ENCODE peak calls at places on chromosome 6, in nine cellular contexts. V is lower lobe of right lung, I is ovary, D is heart right ventricle, T is transverse colon, E is IMR-90, J is AG04450, C is pancreas, H is thyroid gland. Z is an unnamed sample.

GRCh38 chr6:159760602-159761057 is 1.2 kb upstream of the ACAT2 start:
- DNase-seq in T (no peak), V (no peak), I (no peak), D (no peak), C (no peak), E (peak; percentile 64), H (no peak), J (peak; percentile 30), Z (peak; percentile 63)

GRCh38 chr6:106527979-106528378 is 101.3 kb downstream of the RTN4IP1 start:
- DNase-seq in V (no peak), I (no peak), H (no peak), T (no peak), D (no peak), E (peak; percentile 98), J (peak; percentile 84), C (no peak), Z (peak; percentile 91)

GRCh38 chr6:136774228-136775041 is 17.8 kb downstream of the MAP3K5 start:
- DNase-seq in C (no peak), T (no peak), E (peak; percentile 85), D (no peak), J (peak; percentile 15), H (no peak), V (no peak), I (no peak), Z (peak; percentile 87)

GRCh38 chr6:7974932-7975763 is 64.6 kb upstream of the TXNDC5 start:
- DNase-seq in H (peak; percentile 53), C (peak; percentile 66), I (peak; percentile 90), J (peak; percentile 42), T (peak; percentile 78), V (peak; percentile 59), D (peak; percentile 87), E (peak; percentile 92), Z (peak; percentile 85)

GRCh38 chr6:132058975-132059374 is 107.8 kb upstream of the CCN2 start:
- DNase-seq in E (peak; percentile 42), C (no peak), I (no peak), V (no peak), T (no peak), D (no peak), H (no peak), J (no peak), Z (peak; percentile 45)

GRCh38 chr6:18226451-18226850 is 37.9 kb downstream of the DEK start:
- DNase-seq in T (no peak), D (no peak), J (peak; percentile 27), V (no peak), I (no peak), C (no peak), E (peak; percentile 64), H (no peak), Z (peak; percentile 51)

GRCh38 chr6:18990313-18990978 is 603.3 kb downstream of the RNF144B start:
- DNase-seq in I (peak; percentile 75), H (peak; percentile 84), E (peak; percentile 20), C (peak; percentile 52), V (peak; percentile 77), D (peak; percentile 60), J (no peak), T (peak; percentile 69), Z (no peak)

GRCh38 chr6:68559716-68560115 is 75.4 kb upstream of the ADGRB3 start:
- DNase-seq in V (no peak), J (no peak), C (no peak), I (no peak), D (no peak), T (no peak), E (no peak), H (no peak), Z (peak; percentile 47)

GRCh38 chr6:107318100-107318736 is 141.1 kb downstream of the PDSS2 start:
- DNase-seq in V (peak; percentile 57), H (peak; percentile 69), I (peak; percentile 51), T (peak; percentile 50), D (peak; percentile 50), J (peak; percentile 32), E (peak; percentile 63), C (peak; percentile 32), Z (peak; percentile 52)

GRCh38 chr6:135277422-135277821 is 96.3 kb downstream of the MYB start:
- DNase-seq in I (no peak), E (no peak), J (no peak), D (no peak), V (no peak), H (no peak), T (no peak), C (no peak), Z (no peak)

GRCh38 chr6:136922680-136922996 is 537 bp downstream of the SLC35D3 start:
- DNase-seq in H (no peak), C (peak; percentile 7), D (no peak), T (no peak), J (no peak), I (no peak), E (no peak), V (no peak), Z (no peak)

GRCh38 chr6:157260735-157261134 is 62.6 kb downstream of the TMEM242 start:
- DNase-seq in J (no peak), T (no peak), H (no peak), C (no peak), I (no peak), D (no peak), V (no peak), E (no peak), Z (no peak)

GRCh38 chr6:56058636-56059035 is 183.2 kb upstream of the BMP5 start:
- DNase-seq in V (no peak), I (no peak), D (no peak), J (no peak), H (no peak), E (no peak), C (no peak), T (no peak), Z (no peak)

GRCh38 chr6:155248021-155249001 is 15.5 kb upstream of the CLDN20 start:
- DNase-seq in E (peak; percentile 77), V (peak; percentile 80), H (peak; percentile 99), D (no peak), T (peak; percentile 42), I (peak; percentile 61), C (no peak), J (peak; percentile 62), Z (peak; percentile 90)

GRCh38 chr6:96853083-96853482 is 15.8 kb upstream of the GPR63 start:
- DNase-seq in C (no peak), H (no peak), E (no peak), I (no peak), V (no peak), D (no peak), T (no peak), J (no peak), Z (no peak)

GRCh38 chr6:47073125-47074110 is 31.3 kb upstream of the ADGRF1 start:
- DNase-seq in E (no peak), C (no peak), T (no peak), J (no peak), I (no peak), D (no peak), V (no peak), H (no peak), Z (no peak)
- TF ChIP-seq CTCF in E (peak; percentile 2), C (no peak), T (no peak), J (peak; percentile 36), I (no peak), D (no peak), V (no peak), H (no peak), Z (no peak)

GRCh38 chr6:91144161-91144560 is 557.3 kb upstream of the MAP3K7 start:
- DNase-seq in I (no peak), H (no peak), E (no peak), D (no peak), C (no peak), J (no peak), T (no peak), V (no peak), Z (no peak)

GRCh38 chr6:91142154-91142553 is 555.3 kb upstream of the MAP3K7 start:
- DNase-seq in I (no peak), J (no peak), C (no peak), D (no peak), T (no peak), V (no peak), H (no peak), E (no peak), Z (no peak)

GRCh38 chr6:91137286-91137685 is 550.4 kb upstream of the MAP3K7 start:
- DNase-seq in I (no peak), H (no peak), J (no peak), T (no peak), D (no peak), E (no peak), V (no peak), C (no peak), Z (no peak)

GRCh38 chr6:91135406-91135805 is 548.5 kb upstream of the MAP3K7 start:
- DNase-seq in E (no peak), T (no peak), J (no peak), I (no peak), V (no peak), C (no peak), D (no peak), H (no peak), Z (no peak)

DNA sequence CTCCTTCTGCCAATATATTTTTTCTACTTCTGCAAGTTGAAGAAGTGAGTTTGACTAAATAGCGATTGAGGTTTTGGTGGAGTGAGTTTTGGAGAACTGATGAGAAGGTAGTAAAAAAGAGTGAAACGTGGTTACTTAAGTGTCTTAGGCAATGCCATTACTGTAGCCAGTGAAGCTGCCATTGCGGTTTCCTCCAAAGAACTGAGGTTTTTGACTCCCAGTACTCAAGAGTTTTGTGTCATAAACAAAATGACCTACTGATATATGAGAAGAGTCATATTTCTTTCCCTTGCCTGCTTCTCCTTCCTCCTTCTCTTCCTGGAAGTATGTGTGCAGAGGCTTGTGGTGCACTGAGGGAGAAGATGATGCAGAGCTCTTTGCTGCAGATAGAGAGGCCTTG is 554.5 kb upstream of the MAP3K7 start:
- DNase-seq in J (no peak), D (no peak), E (no peak), H (no peak), C (no peak), I (no peak), V (no peak), T (no peak), Z (no peak)
- H3K4me3 ChIP-seq in J (no peak overlapping the region), D (no peak overlapping the region), E (no peak overlapping the region), H (no peak overlapping the region), C (no peak overlapping the region), I (no peak overlapping the region), V (no peak overlapping the region), T (no peak overlapping the region), Z (no peak overlapping the region)

DNA sequence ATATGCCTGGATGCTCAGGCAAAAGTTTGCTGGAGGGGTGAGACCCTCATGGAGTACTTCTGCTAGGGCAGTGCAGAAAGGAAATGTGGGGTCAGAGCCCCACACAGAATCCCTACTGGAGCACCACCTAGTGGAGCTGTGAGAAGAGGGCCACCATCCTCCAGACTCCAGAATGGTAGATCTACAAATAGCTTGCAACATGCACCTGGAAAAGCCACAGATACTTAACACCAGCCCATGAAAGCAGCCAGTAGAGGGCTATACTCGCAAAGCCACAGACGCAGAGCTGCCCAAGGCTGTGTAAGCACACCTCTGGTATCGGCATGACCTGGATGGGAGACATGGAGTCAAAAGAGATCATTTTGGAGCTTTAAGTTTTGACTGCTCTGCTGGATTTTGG is 60.7 kb upstream of the GJE1 start:
- DNase-seq in D (no peak), T (no peak), H (no peak), J (no peak), V (no peak), I (no peak), E (no peak), C (no peak), Z (no peak)
- TF ChIP-seq CTCF in D (no peak), T (no peak), H (no peak), J (peak; percentile 17), V (no peak), I (no peak), E (no peak), C (no peak), Z (no peak)

DNA sequence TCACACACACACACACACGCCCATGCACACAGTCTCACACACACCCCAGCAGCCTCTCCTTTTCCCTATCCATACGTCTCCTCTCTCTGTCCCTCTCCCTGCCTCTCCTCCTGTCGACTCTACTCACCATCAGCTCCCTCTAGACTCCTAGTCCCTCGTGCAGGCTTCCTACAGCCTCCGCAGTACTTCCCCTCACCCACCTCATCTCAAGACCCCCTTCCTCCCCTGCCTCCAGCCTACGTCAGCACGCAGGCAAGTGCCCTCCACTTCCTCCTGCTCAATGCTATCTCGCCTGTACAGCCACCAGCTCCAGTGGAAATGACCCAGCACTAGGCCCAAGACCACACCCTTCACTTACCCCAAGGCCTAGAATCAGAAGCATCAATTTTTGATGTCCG is 834 bp upstream of the TREML2 start:
- DNase-seq in E (no peak), J (no peak), H (no peak), D (no peak), C (no peak), I (no peak), T (no peak), V (no peak), Z (no peak)
- H3K4me3 ChIP-seq in E (no peak overlapping the region), J (no peak overlapping the region), H (no peak overlapping the region), D (no peak overlapping the region), C (no peak overlapping the region), I (no peak overlapping the region), T (no peak overlapping the region), V (no peak overlapping the region), Z (no peak overlapping the region)

Z was measured in foreskin fibroblast.